ENCODE peak calls at places on chromosomes 3 and 15, in six cellular contexts. W is right atrium auricular region, H is fibroblast of lung, B is upper lobe of left lung, U is aorta, G is K562. L is an unnamed sample. For H3K4me1, H3K9me3 and H3K27me3, the result is how much of the 10 kb centered on the place peaks cover.

GRCh38 chr3:169710619-169711018 is 47.1 kb upstream of the MECOM start:
- DNase-seq in W (no peak), H (peak), B (no peak), U (no peak), G (no peak), L (no peak)

GRCh38 chr15:25863968-25864580 is 947 bp upstream of the ATP10A start:
- DNase-seq in W (no peak), H (no peak), B (peak), U (no peak), G (no peak), L (no peak)

GRCh38 chr3:150421799-150422548 is 13.9 kb downstream of the TSC22D2 start:
- DNase-seq in W (no peak), H (no peak), B (no peak), U (no peak), G (no peak), L (no peak)

GRCh38 chr3:147244397-147244796 is 161.9 kb downstream of the ZIC4 start:
- DNase-seq in W (no peak), H (no peak), B (no peak), U (no peak), G (no peak), L (no peak)

GRCh38 chr15:29690765-29691475 is 131.3 kb downstream of the TJP1 start:
- DNase-seq in W (no peak), H (peak), B (no peak), U (no peak), G (no peak), L (no peak)

GRCh38 chr3:31106912-31107311 is 212.5 kb upstream of the GADL1 start:
- DNase-seq in W (no peak), H (no peak), B (no peak), U (no peak), G (no peak), L (no peak)

GRCh38 chr3:116417151-116417550 is 28.1 kb downstream of the LSAMP start:
- DNase-seq in W (no peak), H (no peak), B (no peak), U (no peak), G (no peak), L (no peak)

GRCh38 chr3:124858275-124858674 is 28.9 kb downstream of the ITGB5 start:
- DNase-seq in W (no peak), H (peak), B (no peak), U (no peak), G (no peak), L (no peak)

GRCh38 chr3:126607214-126607908 is 47.6 kb downstream of the TXNRD3 start:
- DNase-seq in W (no peak), H (peak), B (no peak), U (no peak), G (peak), L (no peak)

DNA sequence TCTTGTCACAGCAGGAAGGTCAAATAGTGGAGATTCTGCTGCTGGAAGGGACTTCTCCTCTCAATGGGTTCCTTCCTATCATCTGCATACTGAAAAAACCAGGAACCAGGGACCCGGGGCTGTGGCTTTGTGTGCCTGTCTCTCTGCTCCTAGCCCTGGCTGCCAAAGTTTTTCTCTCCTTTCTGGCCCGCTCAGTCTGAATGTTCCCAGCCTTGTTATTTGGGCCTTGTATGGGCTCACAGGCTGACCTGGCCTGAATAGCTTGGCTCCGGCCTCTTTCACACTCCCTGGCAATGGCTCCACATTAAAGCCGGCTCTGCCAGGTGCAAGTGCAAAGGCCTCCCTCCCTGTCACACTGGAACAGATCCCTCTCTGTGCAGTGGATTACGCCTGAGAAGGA is 94.6 kb downstream of the LRIG1 start:
- DNase-seq in W (no peak), H (no peak), B (no peak), U (no peak), G (no peak), L (no peak)
- H3K4me1 ChIP-seq in W (under half), H (under half), B (under half), U (under half), G (under half), L (under half)

GRCh38 chr15:79918278-79918677 is 21.5 kb upstream of the MTHFS start:
- DNase-seq in W (no peak), H (no peak), B (peak), U (no peak), G (no peak), L (no peak)

GRCh38 chr15:79919749-79920511 is 23.1 kb upstream of the MTHFS start:
- DNase-seq in W (no peak), H (no peak), B (no peak), U (no peak), G (no peak), L (no peak)

GRCh38 chr15:79914728-79915127 is 17.9 kb upstream of the MTHFS start:
- DNase-seq in W (no peak), H (no peak), B (no peak), U (no peak), G (no peak), L (no peak)

GRCh38 chr15:79919090-79919748 is 22.4 kb upstream of the MTHFS start:
- DNase-seq in W (no peak), H (no peak), B (peak), U (no peak), G (no peak), L (no peak)

DNA sequence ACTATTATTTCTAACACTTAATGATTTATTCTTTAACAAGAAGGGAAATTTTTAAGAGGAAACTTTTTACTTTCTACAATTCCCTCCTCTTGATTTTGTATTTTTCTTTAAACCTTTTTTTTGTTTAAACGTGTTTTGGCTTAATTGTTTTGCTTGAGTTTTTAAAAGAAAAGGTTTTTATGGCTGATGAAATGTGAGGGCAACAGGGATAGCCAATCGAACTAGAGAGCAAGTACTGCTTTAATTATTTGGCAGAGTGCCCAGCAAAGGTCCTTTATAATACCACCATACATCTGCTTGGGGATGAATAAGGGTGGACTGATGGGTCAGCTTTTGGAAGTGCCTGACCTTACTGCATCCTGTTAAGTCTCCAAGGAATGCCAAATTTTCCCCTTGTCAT is 19.6 kb upstream of the MTHFS start:
- DNase-seq in W (no peak), H (peak), B (no peak), U (no peak), G (no peak), L (no peak)
- H3K9me3 ChIP-seq in W (half or more), H (under half), B (half or more), U (under half), G (under half), L (under half)

DNA sequence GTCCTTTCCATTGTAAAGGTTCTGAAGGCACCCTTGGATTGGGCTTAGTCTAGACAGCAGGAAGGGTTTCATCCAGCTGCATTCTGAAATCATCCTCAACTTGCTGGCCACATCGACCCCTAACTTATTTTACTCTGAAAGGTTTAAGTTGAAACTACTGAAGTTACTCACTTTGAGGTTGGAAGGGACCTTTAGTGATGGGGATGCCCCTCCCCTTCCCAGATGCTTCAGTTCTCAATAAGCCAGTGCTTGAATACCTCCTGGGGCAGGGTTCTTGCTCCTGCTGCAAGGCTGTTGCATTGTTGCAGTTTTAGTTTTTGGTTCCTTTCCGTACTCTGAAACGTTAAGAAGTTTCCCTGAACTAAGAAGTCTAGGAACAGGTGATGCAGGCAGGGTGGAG is 26.4 kb downstream of the FGD5 start:
- DNase-seq in W (no peak), H (no peak), B (no peak), U (no peak), G (no peak), L (no peak)
- H3K27me3 ChIP-seq in W (under half), H (under half), B (under half), U (under half), G (under half), L (under half)

GRCh38 chr3:26346497-26346896 is 276.1 kb upstream of the LRRC3B start:
- DNase-seq in W (no peak), H (no peak), B (peak), U (no peak), G (no peak), L (no peak)
- H3K4me1 ChIP-seq in W (under half), H (under half), B (under half), U (under half), G (under half), L (under half)

DNA sequence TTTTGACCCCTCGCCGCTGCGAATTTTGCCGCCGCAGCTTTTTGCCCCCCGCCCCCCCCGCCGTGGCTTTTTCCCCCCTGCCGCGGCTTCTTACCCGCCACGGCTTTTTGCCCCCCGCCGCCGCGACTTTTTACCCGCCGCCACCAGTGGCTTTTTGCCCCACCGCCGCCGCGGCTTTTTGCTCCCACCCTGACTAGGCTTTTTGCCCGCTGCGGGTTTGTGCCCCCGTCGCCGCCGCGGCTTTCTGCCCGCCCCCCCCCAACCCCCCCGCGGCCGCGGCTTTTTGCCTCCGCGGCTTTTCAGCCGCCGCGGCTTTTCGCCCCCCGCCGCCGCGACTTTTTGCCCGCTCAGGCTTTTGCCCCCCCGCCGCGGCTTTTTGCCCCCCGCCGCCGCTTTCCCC is 598.1 kb downstream of the GOLGA6L6 start:
- DNase-seq in W (no peak), H (no peak), B (peak), U (no peak), G (peak), L (no peak)
- H3K9me3 ChIP-seq in W (under half), H (under half), B (under half), U (under half), G (under half), L (under half)

GRCh38 chr15:41501191-41501917 is 7.7 kb downstream of the ITPKA start:
- DNase-seq in W (no peak), H (peak), B (peak), U (no peak), G (no peak), L (no peak)

GRCh38 chr15:41495736-41496599 is 2.3 kb downstream of the ITPKA start:
- DNase-seq in W (no peak), H (no peak), B (peak), U (no peak), G (peak), L (no peak)

GRCh38 chr15:41501961-41502786 is 8.5 kb downstream of the ITPKA start:
- DNase-seq in W (no peak), H (no peak), B (peak), U (no peak), G (no peak), L (no peak)

GRCh38 chr15:41498657-41499056 is 5.0 kb downstream of the ITPKA start:
- DNase-seq in W (no peak), H (no peak), B (no peak), U (no peak), G (no peak), L (no peak)

DNA sequence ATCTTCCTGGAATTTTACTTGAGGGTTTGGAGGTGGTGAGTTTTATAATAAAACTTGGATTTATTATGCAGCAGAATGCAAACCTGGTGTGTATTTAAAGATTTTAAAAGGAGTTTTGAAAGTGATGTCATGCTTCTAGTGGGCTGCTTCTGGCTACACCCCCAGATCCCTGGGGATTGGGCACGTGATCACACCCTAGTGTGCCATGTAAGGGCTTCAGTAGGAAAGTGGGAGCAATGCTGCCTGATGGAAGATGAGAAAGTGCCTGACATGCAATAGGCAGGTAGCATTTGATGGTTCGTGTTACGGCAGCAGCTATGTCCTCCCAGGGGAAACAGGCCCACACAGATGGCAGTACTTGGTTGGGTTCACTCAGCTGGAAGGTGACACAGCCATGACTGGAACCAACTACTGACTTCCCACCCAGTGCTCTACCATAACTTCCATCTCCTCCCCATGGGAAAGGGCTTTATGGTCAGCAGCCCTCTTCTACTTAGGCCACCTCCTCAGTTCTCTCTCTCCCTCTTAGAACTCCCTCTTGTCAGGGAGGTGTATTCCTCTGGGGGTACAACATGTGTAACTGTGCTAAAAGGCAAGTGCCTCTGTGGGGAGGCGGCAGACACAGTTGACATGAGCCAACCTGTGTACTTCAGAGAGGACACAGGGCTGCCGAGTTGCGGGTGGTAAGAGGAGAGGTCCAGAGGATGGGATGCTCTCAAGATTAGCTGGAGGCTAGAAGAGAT is 5.6 kb downstream of the ITPKA start:
- DNase-seq in W (no peak), H (no peak), B (no peak), U (no peak), G (no peak), L (no peak)
- H3K27me3 ChIP-seq in W (under half), H (under half), B (under half), U (under half), G (under half), L (under half)

DNA sequence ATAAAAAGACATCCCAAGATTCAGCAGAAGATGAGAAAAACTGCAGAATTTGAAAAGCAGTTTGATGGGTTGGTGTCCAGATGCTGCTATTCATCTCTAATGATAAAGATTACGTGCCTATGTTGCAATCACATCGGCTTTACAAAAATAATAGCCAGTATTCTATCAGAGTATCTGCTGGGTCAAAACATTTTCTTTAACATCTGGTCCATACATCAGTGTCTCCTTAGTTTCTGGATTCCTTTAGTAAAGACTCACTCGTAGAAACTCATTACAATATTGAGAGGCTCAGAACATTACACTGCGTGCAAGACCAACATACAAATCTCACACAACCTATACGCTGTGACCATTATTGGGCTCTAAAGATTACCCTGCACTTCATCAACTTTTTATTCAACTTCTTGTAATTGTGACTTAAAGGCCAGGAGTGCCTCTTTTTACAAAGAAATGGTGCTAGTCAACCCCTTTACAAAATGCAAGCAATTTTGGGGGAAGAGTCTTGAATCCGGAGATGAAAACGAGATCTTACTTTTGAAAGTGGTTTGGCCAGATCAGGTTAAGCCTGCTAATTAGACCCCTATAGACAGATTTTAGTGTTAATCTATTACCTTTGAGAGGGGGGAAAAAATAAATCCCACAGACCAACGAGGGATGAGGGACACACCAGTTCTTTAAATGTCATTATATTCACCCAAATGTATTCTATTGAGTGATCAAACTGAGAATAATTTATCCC is 2.9 kb downstream of the TRA2B start:
- DNase-seq in W (no peak), H (peak), B (no peak), U (no peak), G (no peak), L (no peak)
- H3K4me1 ChIP-seq in W (under half), H (under half), B (half or more), U (under half), G (under half), L (under half)